ENCODE peak calls at places on chromosome 4, in eight cellular contexts. K is PC-3; X is GM23248; R is IMR-90; O is NT2/D1; A is CD8-positive, alpha-beta memory T cell; D is cardiac muscle cell; S is PC-9. Z is an unnamed sample. For H3K4me1, the result is how much of the 10 kb centered on the place peaks cover.

GRCh38 chr4:99144070-99144469 is at the start of gene ADH4:
- DNase-seq in K (peak), X (peak), R (peak), O (no peak), A (no peak), D (no peak), S (no peak), Z (no peak)

GRCh38 chr4:71009091-71009490 is 15.6 kb downstream of the DCK start:
- DNase-seq in K (no peak), X (peak), R (peak), O (no peak), A (no peak), D (no peak), S (no peak), Z (no peak)

GRCh38 chr4:336893-337142 is 796 bp upstream of the ZNF141 start:
- DNase-seq in K (peak), X (no peak), R (no peak), O (no peak), A (no peak), D (no peak), S (no peak), Z (peak)

GRCh38 chr4:182189107-182189878 is 53.9 kb upstream of the TENM3 start:
- DNase-seq in K (peak), X (peak), R (peak), O (no peak), A (no peak), D (no peak), S (no peak), Z (no peak)

GRCh38 chr4:6225469-6225868 is 25.1 kb upstream of the JAKMIP1 start:
- DNase-seq in K (peak), X (peak), R (peak), O (peak), A (no peak), D (peak), S (no peak), Z (no peak)

GRCh38 chr4:109821186-109821585 is 5.6 kb downstream of the GAR1 start:
- DNase-seq in K (no peak), X (no peak), R (no peak), O (no peak), A (no peak), D (no peak), S (no peak), Z (no peak)

GRCh38 chr4:176443646-176444409 is 124.1 kb downstream of the SPCS3 start:
- DNase-seq in K (peak), X (peak), R (no peak), O (no peak), A (no peak), D (no peak), S (no peak), Z (no peak)

GRCh38 chr4:20684852-20685763 is 15.2 kb upstream of the PACRGL start:
- DNase-seq in K (peak), X (peak), R (peak), O (no peak), A (no peak), D (peak), S (no peak), Z (no peak)

GRCh38 chr4:154329268-154329858 is 162.2 kb downstream of the DCHS2 start:
- DNase-seq in K (peak), X (peak), R (peak), O (no peak), A (no peak), D (peak), S (no peak), Z (no peak)

GRCh38 chr4:123995939-123996338 is 599.3 kb downstream of the SPRY1 start:
- DNase-seq in K (peak), X (peak), R (peak), O (no peak), A (no peak), D (no peak), S (peak), Z (no peak)

GRCh38 chr4:11428161-11428700 is 463 bp downstream of the HS3ST1 start:
- DNase-seq in K (no peak), X (no peak), R (no peak), O (no peak), A (no peak), D (no peak), S (peak), Z (no peak)

GRCh38 chr4:88752076-88752463 is 54.4 kb upstream of the NAP1L5 start:
- DNase-seq in K (no peak), X (no peak), R (no peak), O (no peak), A (no peak), D (no peak), S (no peak), Z (no peak)

GRCh38 chr4:113173865-113174264 is 124.4 kb downstream of the ANK2 start:
- DNase-seq in K (no peak), X (no peak), R (no peak), O (no peak), A (no peak), D (no peak), S (no peak), Z (no peak)

GRCh38 chr4:139872274-139872673 is 206.7 kb downstream of the MGST2 start:
- DNase-seq in K (peak), X (peak), R (peak), O (no peak), A (no peak), D (no peak), S (peak), Z (no peak)

GRCh38 chr4:153402366-153402765 is 57.9 kb downstream of the MND1 start:
- DNase-seq in K (no peak), X (peak), R (no peak), O (no peak), A (no peak), D (no peak), S (no peak), Z (no peak)

GRCh38 chr4:20393486-20394100 is 141.9 kb downstream of the SLIT2 start:
- DNase-seq in K (no peak), X (peak), R (no peak), O (no peak), A (no peak), D (no peak), S (no peak), Z (no peak)

GRCh38 chr4:157196050-157196449 is 24.5 kb upstream of the GRIA2 start:
- DNase-seq in K (no peak), X (no peak), R (no peak), O (no peak), A (no peak), D (no peak), S (no peak), Z (no peak)

GRCh38 chr4:54372951-54373350 is 143.9 kb downstream of the PDGFRA start:
- DNase-seq in K (no peak), X (peak), R (no peak), O (no peak), A (no peak), D (no peak), S (no peak), Z (no peak)

GRCh38 chr4:80078361-80079092 is 5.5 kb upstream of the ANTXR2 start:
- DNase-seq in K (peak), X (no peak), R (no peak), O (no peak), A (no peak), D (no peak), S (no peak), Z (no peak)

GRCh38 chr4:166415749-166416148 is 542.7 kb downstream of the TLL1 start:
- DNase-seq in K (no peak), X (no peak), R (no peak), O (no peak), A (no peak), D (no peak), S (no peak), Z (no peak)

GRCh38 chr4:168634276-168634802 is 137.5 kb downstream of the PALLD start:
- DNase-seq in K (peak), X (peak), R (peak), O (no peak), A (no peak), D (no peak), S (peak), Z (no peak)

GRCh38 chr4:152500798-152501434 is 35.0 kb downstream of the FBXW7 start:
- DNase-seq in K (peak), X (peak), R (peak), O (peak), A (peak), D (peak), S (peak), Z (peak)

GRCh38 chr4:110197421-110198398 is 705 bp downstream of the ELOVL6 start:
- DNase-seq in K (peak), X (peak), R (peak), O (no peak), A (peak), D (peak), S (no peak), Z (peak)

GRCh38 chr4:103400405-103400804 is 202.3 kb upstream of the CENPE start:
- DNase-seq in K (peak), X (peak), R (no peak), O (no peak), A (no peak), D (no peak), S (no peak), Z (no peak)

GRCh38 chr4:151931563-151931962 is 170.8 kb upstream of the GATB start:
- DNase-seq in K (no peak), X (no peak), R (no peak), O (no peak), A (no peak), D (no peak), S (no peak), Z (no peak)

GRCh38 chr4:84531689-84532088 is 32.6 kb upstream of the NKX6-1 start:
- DNase-seq in K (peak), X (no peak), R (no peak), O (no peak), A (no peak), D (no peak), S (peak), Z (no peak)

GRCh38 chr4:87249620-87250019 is 29.2 kb upstream of the KLHL8 start:
- DNase-seq in K (no peak), X (no peak), R (no peak), O (no peak), A (no peak), D (no peak), S (no peak), Z (no peak)

GRCh38 chr4:176274441-176274840 is 5.4 kb upstream of the ASB5 start:
- DNase-seq in K (peak), X (peak), R (no peak), O (no peak), A (no peak), D (no peak), S (peak), Z (no peak)

GRCh38 chr4:176790398-176790797 is 2.3 kb downstream of the VEGFC start:
- DNase-seq in K (peak), X (peak), R (no peak), O (no peak), A (no peak), D (no peak), S (no peak), Z (no peak)

GRCh38 chr4:110631582-110632505 is 9.0 kb upstream of the PITX2 start:
- DNase-seq in K (peak), X (peak), R (peak), O (no peak), A (no peak), D (peak), S (peak), Z (peak)

GRCh38 chr4:15963001-15963451 is at the start of gene FGFBP2:
- DNase-seq in K (peak), X (peak), R (peak), O (peak), A (peak), D (peak), S (no peak), Z (peak)

GRCh38 chr4:35934370-35934981 is 309.8 kb downstream of the ARAP2 start:
- DNase-seq in K (peak), X (peak), R (peak), O (no peak), A (no peak), D (peak), S (peak), Z (no peak)

GRCh38 chr4:94519019-94519418 is 67.3 kb downstream of the PDLIM5 start:
- DNase-seq in K (no peak), X (no peak), R (no peak), O (no peak), A (no peak), D (no peak), S (no peak), Z (no peak)

GRCh38 chr4:94525993-94526740 is 74.4 kb downstream of the PDLIM5 start:
- DNase-seq in K (no peak), X (peak), R (peak), O (no peak), A (no peak), D (no peak), S (no peak), Z (no peak)

GRCh38 chr4:94519925-94520789 is 68.4 kb downstream of the PDLIM5 start:
- DNase-seq in K (no peak), X (no peak), R (no peak), O (no peak), A (no peak), D (no peak), S (no peak), Z (no peak)

GRCh38 chr4:94523617-94524016 is 71.9 kb downstream of the PDLIM5 start:
- DNase-seq in K (peak), X (peak), R (peak), O (no peak), A (no peak), D (no peak), S (peak), Z (no peak)

GRCh38 chr4:94523033-94523590 is 71.4 kb downstream of the PDLIM5 start:
- DNase-seq in K (no peak), X (peak), R (no peak), O (no peak), A (no peak), D (no peak), S (no peak), Z (no peak)
- H3K4me1 ChIP-seq in K (under half), X (under half), R (under half), O (under half), A (under half), D (half or more), S (under half), Z (half or more)

DNA sequence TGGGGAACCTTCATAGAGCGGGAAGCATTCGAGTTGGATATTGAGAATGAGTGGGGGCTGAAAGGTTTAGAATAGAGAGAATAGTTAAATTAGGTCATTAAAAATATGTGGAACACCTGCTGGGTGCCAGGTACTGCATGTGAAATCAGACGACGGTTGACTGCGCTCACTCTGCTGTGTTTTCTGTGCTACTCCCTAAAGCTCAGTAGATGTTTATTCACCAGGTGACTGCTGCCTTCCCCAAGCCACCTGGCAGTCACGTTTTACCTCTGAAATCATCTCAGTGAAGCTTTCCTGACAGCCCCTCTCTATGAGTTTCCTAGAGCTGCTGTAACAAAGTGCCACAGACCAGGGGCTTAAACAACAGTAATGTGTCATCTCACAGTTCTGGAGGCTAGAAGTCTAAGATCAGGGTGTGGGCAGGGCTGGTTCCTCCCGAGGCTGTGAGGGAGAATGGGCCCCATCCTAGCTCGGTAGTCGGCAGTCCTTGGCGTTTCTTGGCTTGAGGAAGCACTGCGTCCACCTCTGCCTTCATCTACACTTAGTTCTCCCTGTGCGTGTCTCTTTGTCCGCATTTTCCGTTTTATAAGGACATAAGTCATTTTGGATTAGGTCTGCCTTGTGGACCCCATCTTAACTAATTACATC is 25.3 kb downstream of the ADD1 start:
- DNase-seq in K (no peak), X (peak), R (no peak), O (no peak), A (no peak), D (no peak), S (no peak), Z (no peak)
- H3K4me1 ChIP-seq in K (under half), X (under half), R (under half), O (under half), A (under half), D (half or more), S (under half), Z (half or more)

GRCh38 chr4:76540496-76540895 is 105.5 kb downstream of the SHROOM3 start:
- DNase-seq in K (no peak), X (peak), R (no peak), O (no peak), A (no peak), D (no peak), S (no peak), Z (no peak)
- H3K4me1 ChIP-seq in K (under half), X (under half), R (under half), O (under half), A (under half), D (under half), S (under half), Z (under half)

GRCh38 chr4:73704314-73705055 is 35.9 kb upstream of the CXCL8 start:
- DNase-seq in K (peak), X (peak), R (peak), O (no peak), A (no peak), D (no peak), S (peak), Z (peak)
- H3K4me1 ChIP-seq in K (half or more), X (half or more), R (under half), O (under half), A (under half), D (under half), S (half or more), Z (under half)

GRCh38 chr4:159141193-159141592 is 38.3 kb downstream of the RAPGEF2 start:
- DNase-seq in K (no peak), X (peak), R (peak), O (no peak), A (no peak), D (no peak), S (no peak), Z (no peak)

GRCh38 chr4:159144112-159144694 is 41.3 kb downstream of the RAPGEF2 start:
- DNase-seq in K (no peak), X (no peak), R (no peak), O (no peak), A (no peak), D (no peak), S (no peak), Z (no peak)

GRCh38 chr4:159145318-159146006 is 42.6 kb downstream of the RAPGEF2 start:
- DNase-seq in K (no peak), X (no peak), R (no peak), O (no peak), A (no peak), D (peak), S (no peak), Z (no peak)

GRCh38 chr4:159142254-159142653 is 39.4 kb downstream of the RAPGEF2 start:
- DNase-seq in K (peak), X (peak), R (peak), O (no peak), A (no peak), D (no peak), S (no peak), Z (no peak)

DNA sequence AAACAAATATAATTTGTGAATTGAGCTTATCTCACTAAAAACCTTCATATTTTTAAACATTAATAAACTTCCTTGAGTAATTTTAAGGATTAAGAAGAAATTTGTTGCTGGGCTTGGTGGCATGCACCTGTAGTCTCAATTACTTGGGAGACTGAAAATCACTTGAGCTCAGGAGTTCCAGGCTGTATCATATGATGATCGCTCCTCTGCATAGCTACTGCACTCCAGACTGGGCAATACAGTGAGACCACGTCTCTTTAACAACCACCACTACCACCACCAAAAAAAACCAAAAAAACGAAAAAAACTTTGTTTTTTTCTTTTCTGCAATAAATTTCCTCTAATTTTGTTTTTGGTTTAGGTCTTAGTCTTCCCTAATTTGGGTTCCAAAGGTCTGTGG is 40.1 kb downstream of the RAPGEF2 start:
- DNase-seq in K (no peak), X (no peak), R (no peak), O (no peak), A (no peak), D (no peak), S (no peak), Z (no peak)
- H3K4me1 ChIP-seq in K (under half), X (under half), R (under half), O (under half), A (under half), D (under half), S (under half), Z (half or more)

DNA sequence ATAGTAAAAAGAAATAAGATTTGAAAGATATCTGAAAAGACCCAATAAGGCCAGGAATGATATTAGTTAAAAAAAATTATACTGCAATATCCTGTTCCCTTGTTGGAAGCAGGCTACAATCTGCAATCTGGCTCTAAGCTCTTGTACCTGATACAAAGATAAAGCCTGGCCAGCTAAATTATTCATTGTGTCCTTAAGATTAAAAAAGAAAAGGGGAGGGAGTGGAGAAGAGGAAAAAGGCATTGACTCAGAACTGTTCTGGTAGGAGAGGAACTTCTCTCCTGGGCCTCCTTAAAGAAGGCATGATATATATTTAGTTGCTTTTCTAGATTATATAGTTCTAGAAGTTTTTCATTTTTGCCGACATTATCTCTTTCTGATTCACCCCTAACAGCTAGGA is 46.7 kb downstream of the IRF2 start:
- DNase-seq in K (no peak), X (no peak), R (no peak), O (no peak), A (no peak), D (no peak), S (no peak), Z (no peak)
- H3K4me1 ChIP-seq in K (under half), X (under half), R (under half), O (under half), A (under half), D (under half), S (under half), Z (under half)

DNA sequence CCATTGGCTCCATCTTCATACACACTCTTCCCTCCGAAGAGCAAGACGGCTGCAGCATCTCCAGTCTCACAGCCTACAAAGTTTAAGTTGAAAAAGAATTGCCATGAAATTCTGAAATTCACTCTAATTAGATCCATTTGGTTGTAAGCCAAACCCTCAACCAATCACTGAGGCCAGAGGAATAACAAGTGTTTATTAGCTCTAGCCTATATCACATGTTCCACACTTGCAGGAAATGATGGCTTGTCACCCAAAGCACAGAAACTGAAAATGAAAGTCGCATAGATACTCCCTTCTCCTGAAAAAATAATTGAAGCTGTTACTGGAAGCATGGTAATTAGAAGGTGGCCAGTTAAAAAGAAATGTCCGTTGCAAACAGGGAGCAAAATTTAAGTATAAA is 1071.8 kb downstream of the CCSER1 start:
- DNase-seq in K (no peak), X (no peak), R (no peak), O (no peak), A (no peak), D (no peak), S (no peak), Z (no peak)
- H3K4me1 ChIP-seq in K (under half), X (under half), R (under half), O (under half), A (under half), D (under half), S (under half), Z (under half)

Z was measured in heart right ventricle.